ENCODE peak calls at places on chromosomes 1 and 21, in nine cellular contexts. B is A172; X is HEK293T; V is NCI-H1436 treated with DMSO at 0.1 percent for 48 hours; M is thoracic aorta; N is activated T-helper 9 cell treated with anti-CD3 and anti-CD28 coated beads, Interleukin-2, amount 50 U/mL, for 16 hours; C is hippocampal formation; E is mucosa of gallbladder; W is psoas muscle. J is an unnamed sample.

GRCh38 chr1:27789511-27790154 is 16.6 kb downstream of the STX12 start:
- DNase-seq in B (peak), M (no peak), N (no peak), C (no peak), X (no peak), E (peak), V (no peak), W (peak), J (no peak)

GRCh38 chr1:172674831-172675613 is 16.1 kb downstream of the FASLG start:
- DNase-seq in N (no peak), M (no peak), X (no peak), E (no peak), W (no peak), V (no peak), C (no peak), B (no peak), J (no peak)

GRCh38 chr1:62299426-62300200 is 19.6 kb downstream of the KANK4 start:
- DNase-seq in N (no peak), V (no peak), X (no peak), B (no peak), M (no peak), C (peak), W (no peak), E (no peak), J (no peak)

GRCh38 chr1:50972766-50973165 is 2.7 kb downstream of the CDKN2C start:
- DNase-seq in N (no peak), E (no peak), W (no peak), C (no peak), X (no peak), M (no peak), B (peak), V (no peak), J (no peak)

GRCh38 chr1:72846891-72847290 is 564.6 kb upstream of the NEGR1 start:
- DNase-seq in W (no peak), E (no peak), X (no peak), V (no peak), M (no peak), C (no peak), B (no peak), N (no peak), J (no peak)

GRCh38 chr1:115274467-115274866 is 63.6 kb downstream of the NGF start:
- DNase-seq in C (no peak), W (no peak), M (no peak), B (no peak), N (no peak), X (no peak), E (peak), V (no peak), J (no peak)

GRCh38 chr1:66809736-66810326 is 8.8 kb upstream of the INSL5 start:
- DNase-seq in E (no peak), N (no peak), M (no peak), X (no peak), W (no peak), C (no peak), V (no peak), B (peak), J (no peak)

GRCh38 chr1:159913451-159914192 is 11.7 kb downstream of the TAGLN2 start:
- DNase-seq in V (no peak), X (no peak), W (peak), N (no peak), M (no peak), C (no peak), B (no peak), E (peak), J (no peak)

GRCh38 chr1:54609301-54609921 is 13.9 kb downstream of the FAM151A start:
- DNase-seq in C (no peak), X (no peak), N (no peak), W (peak), V (no peak), E (no peak), B (no peak), M (no peak), J (no peak)

GRCh38 chr1:39081266-39082139 is 55.4 kb downstream of the NDUFS5 start:
- DNase-seq in W (peak), V (no peak), C (no peak), N (no peak), E (no peak), B (no peak), X (peak), M (no peak), J (no peak)

GRCh38 chr1:198128528-198128927 is 28.3 kb upstream of the NEK7 start:
- DNase-seq in N (no peak), C (no peak), X (no peak), E (no peak), B (no peak), W (no peak), V (no peak), M (no peak), J (no peak)

GRCh38 chr21:42212261-42212660 is 6.7 kb upstream of the ABCG1 start:
- DNase-seq in M (no peak), B (no peak), C (no peak), W (no peak), E (no peak), N (no peak), V (no peak), X (no peak), J (no peak)

GRCh38 chr1:71001627-71002026 is 46.0 kb downstream of the PTGER3 start:
- DNase-seq in M (no peak), V (no peak), B (no peak), W (no peak), X (no peak), C (no peak), N (no peak), E (no peak), J (no peak)

GRCh38 chr1:5481889-5482288 is 510.3 kb downstream of the NPHP4 start:
- DNase-seq in E (no peak), N (no peak), C (no peak), V (no peak), X (peak), B (no peak), W (no peak), M (no peak), J (peak)

GRCh38 chr1:19398309-19398760 is 86.2 kb downstream of the SLC66A1 start:
- DNase-seq in B (peak), V (no peak), W (no peak), C (no peak), X (no peak), M (peak), N (no peak), E (peak), J (no peak)

GRCh38 chr1:55213885-55214213 is 1.3 kb downstream of the USP24 start:
- DNase-seq in W (no peak), B (no peak), C (no peak), E (no peak), X (no peak), N (no peak), M (no peak), V (no peak), J (no peak)

GRCh38 chr1:96038636-96039035 is 682.9 kb upstream of the PTBP2 start:
- DNase-seq in V (no peak), M (no peak), W (no peak), C (no peak), E (no peak), X (no peak), N (no peak), B (no peak), J (no peak)

GRCh38 chr1:221543529-221544120 is 198.3 kb downstream of the DUSP10 start:
- DNase-seq in E (no peak), X (peak), V (no peak), W (no peak), B (peak), N (no peak), M (no peak), C (peak), J (no peak)

GRCh38 chr1:226640288-226640687 is 91.7 kb downstream of the STUM start:
- DNase-seq in N (no peak), X (no peak), E (no peak), C (no peak), W (peak), M (no peak), B (no peak), V (no peak), J (no peak)

GRCh38 chr1:94417962-94418663 is at the start of gene ABCD3:
- DNase-seq in M (peak), V (peak), B (peak), X (peak), E (peak), N (peak), C (peak), W (peak), J (peak)

GRCh38 chr1:198902616-198903140 is 263.8 kb downstream of the PTPRC start:
- DNase-seq in M (no peak), E (no peak), C (no peak), B (no peak), N (no peak), W (no peak), X (no peak), V (no peak), J (no peak)

GRCh38 chr1:55338448-55338820 is 123.3 kb upstream of the USP24 start:
- DNase-seq in M (no peak), W (no peak), E (no peak), B (no peak), N (no peak), C (no peak), X (no peak), V (no peak), J (no peak)

GRCh38 chr21:32131960-32132359 is 146.9 kb downstream of the MIS18A start:
- DNase-seq in N (no peak), B (peak), W (no peak), V (no peak), M (no peak), C (no peak), X (no peak), E (no peak), J (no peak)

GRCh38 chr1:33971018-33971710 is 107.3 kb downstream of the HMGB4 start:
- DNase-seq in V (no peak), B (no peak), C (peak), E (peak), X (no peak), N (no peak), M (no peak), W (no peak), J (no peak)

GRCh38 chr21:37149411-37149810 is 76.4 kb downstream of the TTC3 start:
- DNase-seq in C (no peak), W (no peak), M (no peak), X (no peak), B (no peak), V (no peak), N (no peak), E (no peak), J (no peak)

GRCh38 chr1:176863613-176864012 is 300.9 kb downstream of the ASTN1 start:
- DNase-seq in M (no peak), E (no peak), B (no peak), X (no peak), C (no peak), W (no peak), N (no peak), V (no peak), J (no peak)

GRCh38 chr1:85616011-85616705 is 35.6 kb downstream of the CCN1 start:
- DNase-seq in N (no peak), M (no peak), B (no peak), W (peak), X (no peak), V (no peak), C (no peak), E (no peak), J (no peak)

GRCh38 chr1:59218521-59219236 is 78.2 kb upstream of the FGGY start:
- DNase-seq in N (no peak), W (no peak), X (no peak), B (no peak), C (no peak), M (no peak), V (no peak), E (no peak), J (no peak)

GRCh38 chr1:156860113-156860638 is 489 bp upstream of the NTRK1 start:
- DNase-seq in B (peak), N (peak), C (no peak), M (no peak), V (no peak), X (peak), W (peak), E (peak), J (peak)

GRCh38 chr1:9448132-9449105 is 90.8 kb upstream of the SLC25A33 start:
- DNase-seq in W (no peak), X (no peak), V (no peak), B (no peak), M (no peak), N (no peak), C (no peak), E (no peak), J (no peak)

GRCh38 chr1:229410692-229411433 is 23.0 kb downstream of the ACTA1 start:
- DNase-seq in M (peak), V (peak), C (peak), B (peak), E (peak), X (peak), W (peak), N (no peak), J (no peak)

GRCh38 chr1:160130486-160130885 is 14.9 kb downstream of the ATP1A2 start:
- DNase-seq in M (no peak), B (no peak), V (no peak), C (no peak), W (peak), X (no peak), N (no peak), E (no peak), J (no peak)

GRCh38 chr1:156914440-156914856 is 6.0 kb upstream of the LRRC71 start:
- DNase-seq in X (no peak), M (no peak), V (no peak), W (peak), N (no peak), C (no peak), B (peak), E (no peak), J (no peak)

GRCh38 chr1:30058966-30059365 is 664.4 kb downstream of the MATN1 start:
- DNase-seq in C (no peak), V (no peak), M (no peak), N (no peak), E (no peak), X (peak), B (peak), W (no peak), J (no peak)

GRCh38 chr1:225881081-225882007 is 836 bp downstream of the TMEM63A start:
- DNase-seq in N (peak), E (peak), V (no peak), C (no peak), B (peak), X (no peak), M (no peak), W (peak), J (no peak)

GRCh38 chr1:212167098-212167497 is 118.1 kb upstream of the PPP2R5A start:
- DNase-seq in C (no peak), X (no peak), B (no peak), W (peak), E (peak), M (no peak), V (no peak), N (no peak), J (no peak)

GRCh38 chr1:223401873-223402789 is 8.9 kb downstream of the CCDC185 start:
- DNase-seq in B (peak), E (no peak), N (no peak), X (no peak), W (no peak), C (no peak), M (no peak), V (no peak), J (no peak)

J was measured in activated CD4-positive, alpha-beta T cell treated with anti-CD3 and anti-CD28 coated beads, Interleukin-2, amount 50 U/mL, for 4 hours.